ENCODE peak calls at places on chromosome 17, in four cellular contexts. Z, V, R and A are unnamed samples.
A peak's percentile ranks its signal among the peaks of the same experiment; 100 is the strongest.

GRCh38 chr17:44039829-44040635 is 25.3 kb upstream of the TMEM101 start:
- DNase-seq in R (no peak), V (peak; percentile 51), Z (no peak), A (no peak)

GRCh38 chr17:39551879-39552278 is 55.8 kb downstream of the NEUROD2 start:
- DNase-seq in Z (peak; percentile 9), R (no peak), V (no peak), A (no peak)

GRCh38 chr17:4582101-4582501 is 2.2 kb upstream of the SMTNL2 start:
- DNase-seq in V (no peak), R (no peak), Z (no peak), A (no peak)

GRCh38 chr17:80316927-80317705 is 56.5 kb downstream of the RNF213 start:
- DNase-seq in R (no peak), Z (no peak), V (no peak), A (no peak)

GRCh38 chr17:78133971-78134898 is 3.7 kb downstream of the TMC8 start:
- DNase-seq in V (no peak), R (no peak), Z (peak; percentile 52), A (peak; percentile 73)

GRCh38 chr17:2174048-2174447 is 119.1 kb downstream of the HIC1 start:
- DNase-seq in Z (no peak), V (peak; percentile 92), R (no peak), A (no peak)

GRCh38 chr17:2170023-2170422 is 115.1 kb downstream of the HIC1 start:
- DNase-seq in R (no peak), V (no peak), Z (no peak), A (peak; percentile 40)

GRCh38 chr17:82963104-82963950 is 116.1 kb upstream of the METRNL start:
- DNase-seq in R (peak; percentile 77), V (peak; percentile 75), Z (peak; percentile 75), A (peak; percentile 82)

GRCh38 chr17:67260051-67260987 is 15.3 kb upstream of the HELZ start:
- DNase-seq in R (no peak), V (peak; percentile 74), Z (peak; percentile 70), A (peak; percentile 47)

GRCh38 chr17:40484285-40484972 is 17.0 kb downstream of the TNS4 start:
- DNase-seq in V (no peak), R (no peak), Z (no peak), A (no peak)

GRCh38 chr17:75535119-75535537 is 9.6 kb downstream of the LLGL2 start:
- DNase-seq in R (no peak), Z (no peak), V (no peak), A (no peak)

GRCh38 chr17:58617563-58617962 is 74.3 kb downstream of the TEX14 start:
- DNase-seq in R (no peak), Z (no peak), V (no peak), A (no peak)

GRCh38 chr17:1758812-1759211 is 3.0 kb upstream of the SERPINF1 start:
- DNase-seq in V (no peak), Z (no peak), R (no peak), A (no peak)

GRCh38 chr17:29590979-29591736 is 1.7 kb upstream of the GIT1 start:
- DNase-seq in V (peak; percentile 63), R (no peak), Z (peak; percentile 58), A (no peak)

GRCh38 chr17:72434991-72435618 is 314.3 kb downstream of the SOX9 start:
- DNase-seq in V (no peak), R (no peak), Z (no peak), A (no peak)

GRCh38 chr17:40407460-40407859 is 10.2 kb downstream of the TOP2A start:
- DNase-seq in Z (no peak), V (no peak), R (no peak), A (no peak)

GRCh38 chr17:77863814-77864161 is 94.7 kb upstream of the TNRC6C start:
- DNase-seq in V (no peak), R (no peak), Z (no peak), A (no peak)

GRCh38 chr17:45305532-45306087 is 11.2 kb downstream of the MAP3K14 start:
- DNase-seq in Z (no peak), R (no peak), V (peak; percentile 72), A (no peak)

GRCh38 chr17:38604479-38605229 is 1.1 kb downstream of the SRCIN1 start:
- DNase-seq in Z (no peak), V (no peak), R (no peak), A (no peak)

GRCh38 chr17:79850571-79851460 is 11.6 kb upstream of the CBX4 start:
- DNase-seq in Z (no peak), R (no peak), V (peak; percentile 92), A (peak; percentile 89)

GRCh38 chr17:910503-911194 is 68.9 kb downstream of the NXN start:
- DNase-seq in R (no peak), Z (no peak), V (no peak), A (no peak)

GRCh38 chr17:29613371-29613837 is 9.3 kb downstream of the CORO6 start:
- DNase-seq in Z (peak; percentile 97), R (peak; percentile 93), V (peak; percentile 83), A (no peak)

GRCh38 chr17:57532556-57532955 is 212.5 kb downstream of the CCDC182 start:
- DNase-seq in V (no peak), Z (no peak), R (no peak), A (no peak)

GRCh38 chr17:18951941-18952842 is at the start of gene SLC5A10:
- DNase-seq in V (no peak), R (no peak), Z (no peak), A (peak; percentile 32)

GRCh38 chr17:65163990-65164495 is 26.9 kb downstream of the RGS9 start:
- DNase-seq in R (no peak), V (peak; percentile 95), Z (peak; percentile 27), A (peak; percentile 80)

GRCh38 chr17:8757189-8757588 is 1.2 kb downstream of the SPDYE4 start:
- DNase-seq in V (no peak), R (no peak), Z (no peak), A (no peak)

DNA sequence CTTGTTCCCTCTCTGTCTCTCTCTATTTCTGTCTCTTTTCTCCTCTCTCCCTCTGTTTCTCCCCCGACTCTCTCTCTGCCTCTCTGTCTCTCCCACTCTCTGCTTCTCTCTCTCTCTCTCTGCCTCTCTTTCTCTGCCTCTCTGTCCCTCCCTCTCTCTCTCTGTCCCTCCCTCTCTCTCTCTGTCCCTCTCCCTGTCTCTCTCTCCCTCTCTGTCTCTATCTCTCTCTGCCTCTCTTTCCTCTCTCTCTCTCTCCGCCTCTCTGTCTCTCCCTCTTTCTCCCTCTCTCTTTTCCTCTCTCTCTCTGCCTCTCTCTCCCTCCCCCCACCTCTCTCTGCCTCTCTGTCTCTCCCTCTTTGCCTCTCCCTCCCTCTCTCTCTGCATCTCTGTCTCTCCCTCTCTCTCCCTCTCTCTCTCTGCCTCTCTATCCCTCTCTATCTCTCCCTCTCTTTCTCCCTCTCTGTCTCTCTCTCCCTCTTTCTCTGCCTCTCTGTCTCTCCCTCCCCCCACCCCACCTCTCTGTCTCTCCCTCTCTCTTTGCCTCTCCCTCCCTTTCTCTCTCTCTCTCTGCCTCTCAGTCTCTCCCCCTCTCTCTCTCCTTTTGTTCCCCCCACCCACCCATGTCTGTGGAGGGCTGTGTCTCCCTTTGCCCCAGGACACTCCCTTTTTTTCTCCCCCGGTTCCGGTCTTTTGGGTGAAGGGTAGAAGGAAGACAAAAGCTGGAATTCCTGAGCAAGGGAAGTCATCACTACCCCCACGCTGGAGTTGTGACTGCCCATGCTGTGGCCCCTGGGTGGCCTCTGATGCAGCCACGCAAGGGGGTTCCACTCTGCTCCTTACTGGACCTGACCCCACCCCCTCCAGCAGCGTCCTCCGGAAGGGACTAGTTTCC is 27.1 kb upstream of the MGAT5B start:
- DNase-seq in R (no peak), V (no peak), Z (no peak), A (peak; percentile 25)
- H3K4me3 ChIP-seq in R (no peak overlapping the region), V (no peak overlapping the region), Z (no peak overlapping the region), A (no peak overlapping the region)

DNA sequence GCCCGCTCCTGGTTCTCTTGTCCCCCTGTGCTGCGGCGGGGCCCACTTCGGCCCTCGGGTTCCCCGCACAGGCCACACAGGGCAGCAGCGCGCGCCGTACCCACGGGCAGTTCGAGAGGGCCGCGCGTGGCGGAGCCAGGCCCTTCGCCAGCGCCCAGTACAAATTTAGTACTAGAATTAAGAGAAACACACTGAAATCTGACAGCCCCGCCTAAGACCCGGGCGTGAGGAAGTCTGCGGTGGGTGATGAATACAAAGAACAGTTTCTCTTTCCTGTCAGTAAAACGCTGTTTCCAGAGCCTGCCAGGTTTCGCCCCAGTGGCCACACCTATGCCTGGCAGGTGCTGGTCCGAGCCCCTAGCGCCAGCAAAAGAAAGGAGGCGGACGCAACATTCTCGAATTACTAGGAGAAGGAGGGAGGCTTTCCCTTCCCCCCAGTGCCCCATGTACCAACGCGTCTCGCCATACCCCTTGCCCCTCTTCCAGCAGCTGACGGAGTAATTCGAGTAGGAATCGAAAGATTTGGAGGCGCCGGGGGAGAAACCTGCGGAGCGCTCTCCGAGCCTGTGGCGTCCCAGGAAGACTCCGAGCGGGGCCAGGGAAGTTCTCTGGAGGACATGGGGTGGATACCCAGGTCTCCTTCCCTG is 591 bp upstream of the SLFN5 start:
- DNase-seq in V (no peak), Z (peak; percentile 74), R (peak; percentile 77), A (peak; percentile 86)
- H3K27ac ChIP-seq in V (no peak overlapping the region), Z (peak overlapping the region; percentile 97), R (peak overlapping the region; percentile 99), A (peak overlapping the region; percentile 98)

DNA sequence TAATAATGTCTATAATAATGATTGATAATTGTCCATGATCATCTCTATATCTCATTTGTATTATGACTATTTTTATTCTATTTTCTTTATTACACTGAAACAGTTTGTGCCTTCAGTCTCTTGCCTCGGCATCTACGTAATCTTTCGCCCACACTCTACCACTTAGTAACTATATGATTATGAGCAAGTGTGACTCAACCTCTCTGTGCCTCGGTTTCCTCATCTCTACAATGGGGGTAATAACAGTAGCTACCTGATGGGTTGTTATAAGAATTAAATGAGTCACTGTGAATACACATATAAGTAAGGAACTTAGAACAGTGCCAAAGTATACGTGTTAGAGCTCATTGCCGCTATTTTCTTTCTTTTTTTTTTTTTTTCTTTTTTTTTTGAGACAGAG is 3.7 kb upstream of the SLC16A11 start:
- DNase-seq in R (no peak), V (no peak), Z (no peak), A (peak; percentile 30)
- H3K27me3 ChIP-seq in R (no peaks in the 10 kb centered on the region), V (peaks cover 61% of the 10 kb centered on the region), Z (peaks cover 13% of the 10 kb centered on the region), A (no peaks in the 10 kb centered on the region)

GRCh38 chr17:36934759-36935630 is 2.3 kb upstream of the LHX1 start:
- DNase-seq in V (no peak), Z (no peak), R (no peak), A (no peak)
- H3K4me3 ChIP-seq in V (peak overlapping the region; percentile 30), Z (no peak overlapping the region), R (no peak overlapping the region), A (peak overlapping the region; percentile 53)